ENCODE peak calls at places on chromosomes 1 and 21, in six cellular contexts. H is AG04450, S is lower lobe of right lung, M is Calu3, P is thoracic aorta, Y is neural progenitor cell. Q is an unnamed sample.

GRCh38 chr21:46048926-46049889 is 48.7 kb upstream of the COL6A2 start:
- DNase-seq in H (peak), S (peak), M (no peak), P (no peak), Y (no peak), Q (no peak)

GRCh38 chr1:229556551-229556950 is 2.0 kb downstream of the ABCB10 start:
- DNase-seq in H (no peak), S (no peak), M (no peak), P (no peak), Y (no peak), Q (no peak)

GRCh38 chr1:64004451-64004850 is 199.0 kb upstream of the UBE2U start:
- DNase-seq in H (no peak), S (no peak), M (no peak), P (no peak), Y (no peak), Q (no peak)

GRCh38 chr1:87329756-87330200 is 1.1 kb downstream of the LMO4 start:
- DNase-seq in H (no peak), S (no peak), M (no peak), P (no peak), Y (no peak), Q (no peak)

GRCh38 chr21:46116846-46117585 is 19.1 kb downstream of the COL6A2 start:
- DNase-seq in H (no peak), S (peak), M (no peak), P (no peak), Y (no peak), Q (peak)

GRCh38 chr1:55584521-55585401 is 369.6 kb upstream of the USP24 start:
- DNase-seq in H (no peak), S (no peak), M (no peak), P (no peak), Y (peak), Q (no peak)

GRCh38 chr21:31554511-31555022 is 104.9 kb upstream of the SOD1 start:
- DNase-seq in H (no peak), S (no peak), M (peak), P (no peak), Y (peak), Q (no peak)

GRCh38 chr1:218828125-218828650 is 345.5 kb upstream of the LYPLAL1 start:
- DNase-seq in H (no peak), S (no peak), M (no peak), P (no peak), Y (no peak), Q (no peak)

GRCh38 chr1:23848673-23849616 is 19.1 kb downstream of the FUCA1 start:
- DNase-seq in H (no peak), S (no peak), M (no peak), P (no peak), Y (no peak), Q (no peak)

GRCh38 chr1:40783001-40783905 is at the start of gene KCNQ4:
- DNase-seq in H (no peak), S (peak), M (peak), P (no peak), Y (peak), Q (no peak)

GRCh38 chr1:110134050-110134595 is 16.2 kb upstream of the SLC6A17 start:
- DNase-seq in H (no peak), S (no peak), M (no peak), P (no peak), Y (no peak), Q (no peak)

GRCh38 chr1:100622037-100622436 is 84.1 kb downstream of the GPR88 start:
- DNase-seq in H (peak), S (no peak), M (peak), P (peak), Y (peak), Q (no peak)

GRCh38 chr1:75672528-75673393 is 51.7 kb upstream of the ACADM start:
- DNase-seq in H (peak), S (no peak), M (peak), P (no peak), Y (peak), Q (no peak)

GRCh38 chr1:118075116-118075515 is 109.9 kb downstream of the SPAG17 start:
- DNase-seq in H (no peak), S (no peak), M (no peak), P (no peak), Y (no peak), Q (no peak)

GRCh38 chr1:93694039-93694438 is 12.4 kb upstream of the BCAR3 start:
- DNase-seq in H (no peak), S (no peak), M (peak), P (no peak), Y (no peak), Q (no peak)

GRCh38 chr1:53501065-53502005 is 42.1 kb downstream of the DMRTB1 start:
- DNase-seq in H (no peak), S (no peak), M (no peak), P (no peak), Y (no peak), Q (no peak)

GRCh38 chr21:41507521-41508414 is at the start of gene TMPRSS2:
- DNase-seq in H (no peak), S (peak), M (peak), P (no peak), Y (peak), Q (no peak)

GRCh38 chr1:8259498-8260290 is 58.2 kb upstream of the SLC45A1 start:
- DNase-seq in H (peak), S (peak), M (peak), P (no peak), Y (no peak), Q (no peak)

GRCh38 chr1:54347955-54348699 is 58.1 kb downstream of the SSBP3 start:
- DNase-seq in H (no peak), S (peak), M (peak), P (no peak), Y (no peak), Q (no peak)

GRCh38 chr21:36369064-36369685 is 16.0 kb upstream of the CHAF1B start:
- DNase-seq in H (no peak), S (no peak), M (no peak), P (no peak), Y (no peak), Q (no peak)

GRCh38 chr21:17554619-17555472 is 42.0 kb downstream of the CXADR start:
- DNase-seq in H (no peak), S (no peak), M (no peak), P (no peak), Y (peak), Q (no peak)
- TF ChIP-seq CTCF in H (peak), S (peak), M (no peak), P (no peak), Y (peak), Q (no peak)

GRCh38 chr1:201312298-201312697 is 29.0 kb downstream of the PKP1 start:
- DNase-seq in H (no peak), S (peak), M (no peak), P (no peak), Y (no peak), Q (no peak)
- TF ChIP-seq CTCF in H (no peak), S (no peak), M (no peak), P (no peak), Y (no peak), Q (no peak)

GRCh38 chr1:173628888-173629287 is 6.2 kb upstream of the TEX50 start:
- DNase-seq in H (no peak), S (no peak), M (peak), P (no peak), Y (no peak), Q (no peak)
- TF ChIP-seq CTCF in H (no peak), S (no peak), M (no peak), P (no peak), Y (peak), Q (no peak)

GRCh38 chr1:162397039-162397448 is 14.9 kb downstream of the SH2D1B start:
- DNase-seq in H (no peak), S (no peak), M (no peak), P (no peak), Y (no peak), Q (no peak)
- TF ChIP-seq CTCF in H (no peak), S (no peak), M (no peak), P (no peak), Y (no peak), Q (no peak)

DNA sequence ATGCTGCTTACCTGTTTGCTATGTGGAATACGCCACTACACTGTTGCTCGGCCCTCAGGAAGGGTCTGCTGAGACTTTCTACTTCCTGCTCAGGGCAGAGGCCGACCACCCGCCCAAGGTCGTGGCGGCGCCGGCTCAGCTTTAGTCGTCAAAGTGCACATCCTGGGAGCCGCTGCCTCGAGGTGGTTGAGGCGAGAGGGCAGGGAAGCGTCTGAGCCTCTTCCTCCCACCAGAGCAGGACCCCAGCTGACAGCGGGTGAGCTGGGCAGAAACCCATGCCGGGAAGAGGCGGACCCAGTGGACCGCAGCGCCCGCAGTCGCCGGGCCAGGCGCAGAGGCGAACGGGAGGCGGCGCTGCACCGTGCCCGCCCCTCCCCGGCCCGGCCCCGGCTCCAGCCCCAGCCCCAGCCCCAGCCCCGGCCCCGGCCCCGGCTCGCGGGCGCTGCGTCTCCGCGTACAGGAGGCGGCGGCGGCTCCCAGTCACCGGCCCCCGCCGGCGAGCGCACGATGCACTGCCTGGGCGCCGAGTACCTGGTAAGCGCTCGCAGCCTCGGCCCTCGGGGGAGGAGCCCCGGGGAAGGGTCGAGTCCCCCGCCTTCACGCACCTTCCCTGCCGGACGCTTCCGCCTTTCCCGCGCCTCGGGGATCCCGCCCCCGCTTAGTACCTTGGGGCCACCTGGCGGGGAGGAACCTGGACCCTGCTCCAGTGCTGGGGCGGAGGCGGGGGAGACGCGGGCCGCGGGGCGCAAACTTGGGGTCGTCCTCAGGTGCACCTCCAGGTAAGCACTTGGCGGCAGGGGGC is at the start of gene SLC44A3:
- DNase-seq in H (no peak), S (peak), M (peak), P (no peak), Y (peak), Q (no peak)
- TF ChIP-seq CTCF in H (peak), S (peak), M (no peak), P (no peak), Y (peak), Q (no peak)

GRCh38 chr1:46303038-46303871 is at the start of the genes LRRC41 and UQCRH:
- DNase-seq in H (peak), S (peak), M (peak), P (peak), Y (peak), Q (peak)

GRCh38 chr1:46301406-46302090 is 1.9 kb downstream of the LRRC41 start:
- DNase-seq in H (no peak), S (peak), M (no peak), P (no peak), Y (peak), Q (peak)

GRCh38 chr1:46303872-46304326 is 401 bp downstream of the UQCRH start:
- DNase-seq in H (no peak), S (no peak), M (no peak), P (no peak), Y (no peak), Q (no peak)

GRCh38 chr1:46300673-46301405 is 2.6 kb downstream of the LRRC41 start:
- DNase-seq in H (no peak), S (no peak), M (no peak), P (no peak), Y (no peak), Q (no peak)

DNA sequence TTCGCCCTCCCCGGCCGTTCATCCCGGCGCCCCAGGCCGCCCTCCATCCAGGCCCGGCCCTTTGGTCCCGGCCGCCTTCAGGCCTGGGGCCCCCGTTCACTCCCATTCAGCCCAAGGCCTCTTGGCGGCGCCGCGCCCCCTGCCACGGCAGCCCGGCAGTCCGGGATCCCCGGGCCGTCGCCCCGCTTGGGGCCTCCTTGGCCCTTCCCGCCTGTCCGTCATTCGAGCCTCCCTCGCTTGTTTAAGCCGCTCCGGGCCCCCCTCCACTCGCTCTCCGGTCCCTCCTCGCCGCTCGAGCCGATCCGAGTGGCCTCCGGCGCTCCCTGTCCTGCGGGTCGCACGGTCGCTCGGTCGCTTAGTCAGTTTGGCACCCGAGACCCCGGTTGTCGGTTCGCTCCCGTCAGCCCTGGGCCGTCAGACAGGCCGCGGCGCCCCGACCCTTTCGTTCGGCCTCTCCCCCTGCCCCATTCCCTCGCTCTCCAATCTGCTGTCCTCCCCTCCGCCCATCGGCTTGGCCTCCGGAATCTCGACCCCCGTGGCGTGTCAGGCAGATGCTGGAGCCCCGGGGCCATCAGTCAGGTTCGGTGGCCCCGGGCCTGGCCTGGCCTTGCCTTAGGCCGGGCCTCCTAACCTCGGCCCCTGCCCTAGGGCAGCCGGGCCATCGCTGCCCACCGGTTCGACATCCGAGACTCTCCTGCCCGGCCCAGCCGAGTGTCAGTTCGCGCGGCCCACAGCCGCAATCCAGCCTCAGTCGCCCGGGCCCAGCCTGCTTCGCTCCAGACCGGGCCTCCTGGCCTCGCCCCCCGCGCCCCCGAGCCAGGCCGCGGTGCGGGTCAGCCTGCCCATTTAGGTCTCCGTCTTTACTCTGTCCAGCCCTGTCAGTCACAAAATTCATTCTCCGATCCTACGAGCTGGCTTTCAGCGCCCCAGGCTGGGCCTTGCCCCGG is 1.1 kb downstream of the LRRC41 start:
- DNase-seq in H (no peak), S (peak), M (peak), P (no peak), Y (peak), Q (peak)
- TF ChIP-seq CTCF in H (peak), S (peak), M (no peak), P (no peak), Y (peak), Q (peak)

DNA sequence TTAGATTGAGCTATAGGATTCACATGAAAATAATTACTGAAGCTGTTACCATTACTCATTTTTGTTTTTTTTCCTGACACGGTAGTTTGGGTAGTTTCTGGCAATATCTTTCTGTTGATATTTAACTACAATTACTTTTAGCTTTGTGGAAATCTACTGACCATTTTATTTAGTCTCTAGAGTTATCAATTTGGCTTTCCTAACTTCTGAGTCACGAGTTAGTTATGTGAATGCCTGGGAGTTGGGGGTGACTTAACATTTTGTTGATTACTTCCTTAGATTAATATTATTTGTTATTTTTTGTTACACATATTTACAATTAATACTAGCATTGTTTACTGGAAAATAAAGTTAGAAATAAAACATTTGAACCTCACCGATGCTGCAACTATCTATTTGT is 160.6 kb downstream of the HMCN1 start:
- DNase-seq in H (no peak), S (no peak), M (no peak), P (no peak), Y (no peak), Q (no peak)
- TF ChIP-seq CTCF in H (no peak), S (no peak), M (no peak), P (no peak), Y (no peak), Q (no peak)

DNA sequence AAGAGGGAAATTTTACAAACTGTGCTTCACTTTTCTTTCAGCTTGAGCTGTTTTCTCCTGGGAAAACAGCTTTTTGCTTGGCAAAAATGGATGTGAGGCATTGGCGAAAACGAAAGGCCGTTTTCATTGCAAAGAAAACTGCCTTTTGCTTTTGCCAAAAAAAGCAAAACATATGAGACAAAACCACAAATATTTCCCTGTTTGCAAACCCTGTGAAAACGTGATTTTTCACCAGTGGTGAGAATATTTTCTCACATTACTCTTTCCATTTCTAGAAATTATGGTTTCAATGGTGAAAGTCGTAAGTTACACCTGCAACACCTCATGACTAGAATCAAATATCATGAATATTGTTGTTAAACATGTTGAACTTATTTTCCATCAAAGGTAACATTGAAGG is 74.0 kb upstream of the ZBTB18 start:
- DNase-seq in H (no peak), S (no peak), M (no peak), P (no peak), Y (no peak), Q (no peak)
- TF ChIP-seq CTCF in H (no peak), S (no peak), M (no peak), P (no peak), Y (no peak), Q (no peak)

GRCh38 chr1:71586030-71586429 is 505.2 kb upstream of the ZRANB2 start:
- DNase-seq in H (no peak), S (no peak), M (no peak), P (no peak), Y (no peak), Q (no peak)

GRCh38 chr1:71582673-71583072 is 501.8 kb upstream of the ZRANB2 start:
- DNase-seq in H (no peak), S (no peak), M (no peak), P (no peak), Y (no peak), Q (no peak)

GRCh38 chr1:71592646-71593274 is 511.9 kb upstream of the ZRANB2 start:
- DNase-seq in H (no peak), S (no peak), M (no peak), P (no peak), Y (no peak), Q (no peak)

GRCh38 chr1:71589005-71589404 is 508.2 kb upstream of the ZRANB2 start:
- DNase-seq in H (no peak), S (no peak), M (no peak), P (no peak), Y (no peak), Q (no peak)

DNA sequence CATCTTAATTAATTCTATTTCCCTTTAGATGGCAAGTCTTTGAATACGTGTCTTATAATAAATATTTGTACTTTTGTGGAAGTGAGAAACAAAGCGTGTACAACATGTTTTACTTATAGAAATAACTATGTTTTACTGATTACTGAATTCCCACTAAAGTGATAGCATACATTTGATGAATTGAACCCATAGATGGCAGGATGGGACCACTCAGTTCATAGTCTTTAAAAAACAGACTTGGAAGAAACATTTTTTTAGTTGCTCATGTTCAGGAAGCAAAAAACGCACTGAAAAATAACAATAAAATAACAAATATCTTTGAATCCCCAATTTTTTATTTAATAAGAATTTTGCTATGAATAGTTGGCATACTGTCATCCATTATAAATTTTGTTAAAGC is 507.1 kb upstream of the ZRANB2 start:
- DNase-seq in H (peak), S (no peak), M (no peak), P (no peak), Y (peak), Q (no peak)
- TF ChIP-seq CTCF in H (peak), S (no peak), M (no peak), P (no peak), Y (peak), Q (no peak)

Q was measured in natural killer cell.